ENCODE peak calls at places on chromosomes 3 and 15, in four cellular contexts. A is GM12892, F is nephron progenitor cell, E is Right ventricle myocardium superior. U is an unnamed sample.

GRCh38 chr3:197501879-197502620 is 53.7 kb downstream of the BDH1 start:
- DNase-seq in E (no peak), A (peak), F (peak), U (peak)

GRCh38 chr3:5021571-5022092 is 42.4 kb downstream of the BHLHE40 start:
- DNase-seq in F (no peak), A (no peak), E (no peak), U (no peak)

GRCh38 chr3:66499881-66500574 is 794 bp downstream of the LRIG1 start:
- DNase-seq in E (peak), F (peak), A (peak), U (peak)

GRCh38 chr3:100682056-100682853 is 27.0 kb upstream of the TFG start:
- DNase-seq in E (peak), A (no peak), F (no peak), U (no peak)

GRCh38 chr3:164779816-164780215 is 298.5 kb downstream of the SI start:
- DNase-seq in A (no peak), E (no peak), F (peak), U (no peak)

GRCh38 chr15:25830844-25831443 is 32.2 kb downstream of the ATP10A start:
- DNase-seq in A (no peak), F (no peak), E (peak), U (no peak)

GRCh38 chr15:61383421-61383820 is 154.3 kb upstream of the RORA start:
- DNase-seq in E (no peak), F (no peak), A (no peak), U (no peak)

GRCh38 chr3:130712718-130713423 is 33.8 kb downstream of the PIK3R4 start:
- DNase-seq in E (no peak), A (no peak), F (no peak), U (no peak)

GRCh38 chr3:180633722-180634121 is 31.8 kb downstream of the TTC14 start:
- DNase-seq in E (no peak), A (no peak), F (peak), U (no peak)

GRCh38 chr15:89809093-89809786 is 5.4 kb downstream of the ANPEP start:
- DNase-seq in A (no peak), E (no peak), F (no peak), U (no peak)

GRCh38 chr15:57600197-57600596 is 8.5 kb downstream of the MYZAP start:
- DNase-seq in A (no peak), E (no peak), F (no peak), U (no peak)

GRCh38 chr3:177528306-177529070 is 331.2 kb upstream of the TBL1XR1 start:
- DNase-seq in F (no peak), E (no peak), A (no peak), U (no peak)

GRCh38 chr3:139263798-139264197 is 80.0 kb upstream of the MRPS22 start:
- DNase-seq in E (no peak), F (no peak), A (no peak), U (no peak)

GRCh38 chr15:52183562-52184173 is 7.5 kb downstream of the GNB5 start:
- DNase-seq in E (no peak), F (peak), A (no peak), U (no peak)

GRCh38 chr3:65342084-65342683 is 654.4 kb upstream of the ADAMTS9 start:
- DNase-seq in E (peak), A (no peak), F (peak), U (peak)

GRCh38 chr3:82509951-82510603 is 748.6 kb upstream of the GBE1 start:
- DNase-seq in F (no peak), E (no peak), A (no peak), U (no peak)

GRCh38 chr3:168186293-168186983 is 90.7 kb upstream of the GOLIM4 start:
- DNase-seq in E (no peak), F (no peak), A (no peak), U (no peak)

GRCh38 chr3:81749285-81749684 is 12.2 kb downstream of the GBE1 start:
- DNase-seq in F (no peak), A (no peak), E (no peak), U (no peak)

GRCh38 chr15:77393471-77393840 is 26.4 kb downstream of the PEAK1 start:
- DNase-seq in F (no peak), A (no peak), E (no peak), U (no peak)